ENCODE peak calls at places on chromosomes 3 and 15, in four cellular contexts. P is AG10803; T is amniotic stem cell; A is CD4-positive, alpha-beta T cell. S is an unnamed sample.

GRCh38 chr3:14137004-14137403 is 12.2 kb downstream of the TMEM43 start:
- DNase-seq in P (peak), T (no peak), A (no peak), S (no peak)

GRCh38 chr3:67593761-67594234 is 60.6 kb downstream of the SUCLG2 start:
- DNase-seq in T (no peak), P (peak), A (no peak), S (no peak)

GRCh38 chr15:68552773-68553172 is 26.0 kb upstream of the CORO2B start:
- DNase-seq in T (no peak), A (no peak), P (peak), S (no peak)

GRCh38 chr3:44554626-44555592 is at the start of gene ZKSCAN7:
- DNase-seq in T (peak), P (peak), A (peak), S (no peak)

GRCh38 chr3:12773724-12774105 is 14.7 kb upstream of the TMEM40 start:
- DNase-seq in P (peak), A (no peak), T (no peak), S (no peak)

GRCh38 chr15:32828507-32829186 is 110.8 kb downstream of the GREM1 start:
- DNase-seq in T (peak), P (peak), A (no peak), S (no peak)

GRCh38 chr3:152193673-152194267 is 75.0 kb upstream of the MBNL1 start:
- DNase-seq in P (no peak), T (no peak), A (no peak), S (no peak)

GRCh38 chr3:124686028-124686670 is 44.1 kb upstream of the UMPS start:
- DNase-seq in P (no peak), T (no peak), A (no peak), S (no peak)

GRCh38 chr3:17845026-17845425 is 102.6 kb upstream of the TBC1D5 start:
- DNase-seq in T (no peak), P (peak), A (no peak), S (no peak)

S was measured in GOT3.